ENCODE peak calls at places on chromosomes 7 and 10, in ten cellular contexts. One of them, this sample, is unnamed.

GRCh38 chr7:139183878-139184338 is 47.1 kb upstream of the UBN2 start:
- DNase-seq in MV-4-11: peak; percentile 73
- DNase-seq in suprapubic skin: no peak
- DNase-seq in lower lobe of right lung: no peak
- DNase-seq in uterus: no peak
- DNase-seq in GM04504: no peak
- DNase-seq in stimulated activated naive CD4-positive, alpha-beta T cell: no peak
- DNase-seq in small intestine: no peak
- DNase-seq in Kasumi-1: no peak
- DNase-seq in fibroblast of gingiva: no peak
- DNase-seq in this sample: no peak

GRCh38 chr10:43078175-43078985 is 1.5 kb downstream of the RET start:
- DNase-seq in MV-4-11: no peak
- DNase-seq in suprapubic skin: no peak
- DNase-seq in lower lobe of right lung: no peak
- DNase-seq in uterus: no peak
- DNase-seq in GM04504: no peak
- DNase-seq in stimulated activated naive CD4-positive, alpha-beta T cell: no peak
- DNase-seq in small intestine: no peak
- DNase-seq in Kasumi-1: no peak
- DNase-seq in fibroblast of gingiva: no peak
- DNase-seq in this sample: no peak

GRCh38 chr7:147903871-147904576 is 686.5 kb upstream of the C7orf33 start:
- DNase-seq in MV-4-11: no peak
- DNase-seq in suprapubic skin: no peak
- DNase-seq in lower lobe of right lung: no peak
- DNase-seq in uterus: no peak
- DNase-seq in GM04504: no peak
- DNase-seq in stimulated activated naive CD4-positive, alpha-beta T cell: no peak
- DNase-seq in small intestine: no peak
- DNase-seq in Kasumi-1: no peak
- DNase-seq in fibroblast of gingiva: no peak
- DNase-seq in this sample: no peak

GRCh38 chr10:43255644-43256431 is 11.0 kb downstream of the RASGEF1A start:
- DNase-seq in MV-4-11: peak; percentile 7
- DNase-seq in suprapubic skin: peak; percentile 76
- DNase-seq in lower lobe of right lung: no peak
- DNase-seq in uterus: no peak
- DNase-seq in GM04504: no peak
- DNase-seq in stimulated activated naive CD4-positive, alpha-beta T cell: no peak
- DNase-seq in small intestine: peak; percentile 15
- DNase-seq in Kasumi-1: peak; percentile 84
- DNase-seq in fibroblast of gingiva: no peak
- DNase-seq in this sample: no peak

GRCh38 chr7:756231-756927 is 29.3 kb upstream of the PRKAR1B start:
- DNase-seq in MV-4-11: no peak
- DNase-seq in suprapubic skin: no peak
- DNase-seq in lower lobe of right lung: peak; percentile 10
- DNase-seq in uterus: no peak
- DNase-seq in GM04504: no peak
- DNase-seq in stimulated activated naive CD4-positive, alpha-beta T cell: no peak
- DNase-seq in small intestine: no peak
- DNase-seq in Kasumi-1: no peak
- DNase-seq in fibroblast of gingiva: no peak
- DNase-seq in this sample: no peak

GRCh38 chr7:99003419-99003818 is 125.1 kb downstream of the TRRAP start:
- DNase-seq in MV-4-11: no peak
- DNase-seq in suprapubic skin: peak; percentile 73
- DNase-seq in lower lobe of right lung: no peak
- DNase-seq in uterus: no peak
- DNase-seq in GM04504: no peak
- DNase-seq in stimulated activated naive CD4-positive, alpha-beta T cell: no peak
- DNase-seq in small intestine: no peak
- DNase-seq in Kasumi-1: no peak
- DNase-seq in fibroblast of gingiva: no peak
- DNase-seq in this sample: no peak

GRCh38 chr7:68629-69028 is 123.7 kb upstream of the FAM20C start:
- DNase-seq in MV-4-11: no peak
- DNase-seq in suprapubic skin: no peak
- DNase-seq in lower lobe of right lung: peak; percentile 41
- DNase-seq in uterus: no peak
- DNase-seq in GM04504: no peak
- DNase-seq in stimulated activated naive CD4-positive, alpha-beta T cell: no peak
- DNase-seq in small intestine: no peak
- DNase-seq in Kasumi-1: no peak
- DNase-seq in fibroblast of gingiva: peak; percentile 79
- DNase-seq in this sample: no peak

GRCh38 chr10:99742240-99742639 is 10.2 kb downstream of the CUTC start:
- DNase-seq in MV-4-11: no peak
- DNase-seq in suprapubic skin: no peak
- DNase-seq in lower lobe of right lung: no peak
- DNase-seq in uterus: no peak
- DNase-seq in GM04504: no peak
- DNase-seq in stimulated activated naive CD4-positive, alpha-beta T cell: no peak
- DNase-seq in small intestine: no peak
- DNase-seq in Kasumi-1: no peak
- DNase-seq in fibroblast of gingiva: peak; percentile 86
- DNase-seq in this sample: no peak

GRCh38 chr10:50472914-50473313 is 150.8 kb downstream of the SGMS1 start:
- DNase-seq in MV-4-11: no peak
- DNase-seq in suprapubic skin: no peak
- DNase-seq in lower lobe of right lung: no peak
- DNase-seq in uterus: no peak
- DNase-seq in GM04504: no peak
- DNase-seq in stimulated activated naive CD4-positive, alpha-beta T cell: no peak
- DNase-seq in small intestine: no peak
- DNase-seq in Kasumi-1: no peak
- DNase-seq in fibroblast of gingiva: no peak
- DNase-seq in this sample: no peak

GRCh38 chr7:81004098-81004497 is 85.2 kb upstream of the SEMA3C start:
- DNase-seq in MV-4-11: no peak
- DNase-seq in suprapubic skin: no peak
- DNase-seq in lower lobe of right lung: no peak
- DNase-seq in uterus: no peak
- DNase-seq in GM04504: no peak
- DNase-seq in stimulated activated naive CD4-positive, alpha-beta T cell: no peak
- DNase-seq in small intestine: no peak
- DNase-seq in Kasumi-1: no peak
- DNase-seq in fibroblast of gingiva: peak; percentile 3
- DNase-seq in this sample: no peak

GRCh38 chr7:100465702-100466311 is 1.7 kb upstream of the SPACDR start:
- DNase-seq in MV-4-11: peak; percentile 25
- DNase-seq in suprapubic skin: no peak
- DNase-seq in lower lobe of right lung: peak; percentile 80
- DNase-seq in uterus: peak; percentile 78
- DNase-seq in GM04504: no peak
- DNase-seq in stimulated activated naive CD4-positive, alpha-beta T cell: no peak
- DNase-seq in small intestine: peak; percentile 49
- DNase-seq in Kasumi-1: peak; percentile 62
- DNase-seq in fibroblast of gingiva: peak; percentile 85
- DNase-seq in this sample: no peak

GRCh38 chr7:113562242-113562641 is 356.6 kb downstream of the PPP1R3A start:
- DNase-seq in MV-4-11: no peak
- DNase-seq in suprapubic skin: no peak
- DNase-seq in lower lobe of right lung: no peak
- DNase-seq in uterus: no peak
- DNase-seq in GM04504: no peak
- DNase-seq in stimulated activated naive CD4-positive, alpha-beta T cell: no peak
- DNase-seq in small intestine: no peak
- DNase-seq in Kasumi-1: no peak
- DNase-seq in fibroblast of gingiva: no peak
- DNase-seq in this sample: no peak

GRCh38 chr10:18554479-18554878 is 96.9 kb downstream of the NSUN6 start:
- DNase-seq in MV-4-11: no peak
- DNase-seq in suprapubic skin: no peak
- DNase-seq in lower lobe of right lung: no peak
- DNase-seq in uterus: no peak
- DNase-seq in GM04504: no peak
- DNase-seq in stimulated activated naive CD4-positive, alpha-beta T cell: no peak
- DNase-seq in small intestine: no peak
- DNase-seq in Kasumi-1: no peak
- DNase-seq in fibroblast of gingiva: no peak
- DNase-seq in this sample: no peak

GRCh38 chr7:133310232-133310852 is 57.5 kb downstream of the EXOC4 start:
- DNase-seq in MV-4-11: no peak
- DNase-seq in suprapubic skin: no peak
- DNase-seq in lower lobe of right lung: no peak
- DNase-seq in uterus: no peak
- DNase-seq in GM04504: no peak
- DNase-seq in stimulated activated naive CD4-positive, alpha-beta T cell: no peak
- DNase-seq in small intestine: peak; percentile 5
- DNase-seq in Kasumi-1: no peak
- DNase-seq in fibroblast of gingiva: no peak
- DNase-seq in this sample: no peak

GRCh38 chr7:92848854-92849745 is 12.7 kb upstream of the CDK6 start:
- DNase-seq in MV-4-11: no peak
- DNase-seq in suprapubic skin: no peak
- DNase-seq in lower lobe of right lung: no peak
- DNase-seq in uterus: no peak
- DNase-seq in GM04504: no peak
- DNase-seq in stimulated activated naive CD4-positive, alpha-beta T cell: no peak
- DNase-seq in small intestine: peak; percentile 78
- DNase-seq in Kasumi-1: no peak
- DNase-seq in fibroblast of gingiva: no peak
- DNase-seq in this sample: no peak

GRCh38 chr10:62025901-62026879 is 124.7 kb downstream of the ARID5B start:
- DNase-seq in MV-4-11: no peak
- DNase-seq in suprapubic skin: no peak
- DNase-seq in lower lobe of right lung: no peak
- DNase-seq in uterus: no peak
- DNase-seq in GM04504: no peak
- DNase-seq in stimulated activated naive CD4-positive, alpha-beta T cell: no peak
- DNase-seq in small intestine: no peak
- DNase-seq in Kasumi-1: no peak
- DNase-seq in fibroblast of gingiva: no peak
- DNase-seq in this sample: no peak

GRCh38 chr7:113548137-113548536 is 370.7 kb downstream of the PPP1R3A start:
- DNase-seq in MV-4-11: no peak
- DNase-seq in suprapubic skin: no peak
- DNase-seq in lower lobe of right lung: no peak
- DNase-seq in uterus: no peak
- DNase-seq in GM04504: no peak
- DNase-seq in stimulated activated naive CD4-positive, alpha-beta T cell: no peak
- DNase-seq in small intestine: no peak
- DNase-seq in Kasumi-1: no peak
- DNase-seq in fibroblast of gingiva: no peak
- DNase-seq in this sample: no peak

GRCh38 chr7:17546206-17546998 is 247.9 kb downstream of the AHR start:
- DNase-seq in MV-4-11: peak; percentile 99
- DNase-seq in suprapubic skin: no peak
- DNase-seq in lower lobe of right lung: no peak
- DNase-seq in uterus: no peak
- DNase-seq in GM04504: peak; percentile 66
- DNase-seq in stimulated activated naive CD4-positive, alpha-beta T cell: no peak
- DNase-seq in small intestine: no peak
- DNase-seq in Kasumi-1: no peak
- DNase-seq in fibroblast of gingiva: peak; percentile 94
- DNase-seq in this sample: no peak

GRCh38 chr7:150753826-150754603 is 16.8 kb downstream of the GIMAP5 start:
- DNase-seq in MV-4-11: peak; percentile 95
- DNase-seq in suprapubic skin: no peak
- DNase-seq in lower lobe of right lung: no peak
- DNase-seq in uterus: no peak
- DNase-seq in GM04504: no peak
- DNase-seq in stimulated activated naive CD4-positive, alpha-beta T cell: no peak
- DNase-seq in small intestine: no peak
- DNase-seq in Kasumi-1: peak; percentile 72
- DNase-seq in fibroblast of gingiva: no peak
- DNase-seq in this sample: no peak

GRCh38 chr10:116899626-116900025 is 50.3 kb downstream of the ENO4 start:
- DNase-seq in MV-4-11: no peak
- DNase-seq in suprapubic skin: no peak
- DNase-seq in lower lobe of right lung: no peak
- DNase-seq in uterus: no peak
- DNase-seq in GM04504: no peak
- DNase-seq in stimulated activated naive CD4-positive, alpha-beta T cell: no peak
- DNase-seq in small intestine: no peak
- DNase-seq in Kasumi-1: no peak
- DNase-seq in fibroblast of gingiva: no peak
- DNase-seq in this sample: no peak

GRCh38 chr10:61896854-61897661 is 4.4 kb upstream of the ARID5B start:
- DNase-seq in MV-4-11: peak; percentile 77
- DNase-seq in suprapubic skin: no peak
- DNase-seq in lower lobe of right lung: peak; percentile 78
- DNase-seq in uterus: peak; percentile 52
- DNase-seq in GM04504: no peak
- DNase-seq in stimulated activated naive CD4-positive, alpha-beta T cell: peak; percentile 58
- DNase-seq in small intestine: peak; percentile 75
- DNase-seq in Kasumi-1: peak; percentile 92
- DNase-seq in fibroblast of gingiva: peak; percentile 28
- DNase-seq in this sample: no peak

GRCh38 chr7:103936558-103936957 is 52.9 kb downstream of the RELN start:
- DNase-seq in MV-4-11: no peak
- DNase-seq in suprapubic skin: no peak
- DNase-seq in lower lobe of right lung: no peak
- DNase-seq in uterus: no peak
- DNase-seq in GM04504: no peak
- DNase-seq in stimulated activated naive CD4-positive, alpha-beta T cell: no peak
- DNase-seq in small intestine: no peak
- DNase-seq in Kasumi-1: no peak
- DNase-seq in fibroblast of gingiva: no peak
- DNase-seq in this sample: no peak

GRCh38 chr10:23291551-23292334 is 52.9 kb downstream of the C10orf67 start:
- DNase-seq in MV-4-11: no peak
- DNase-seq in suprapubic skin: no peak
- DNase-seq in lower lobe of right lung: no peak
- DNase-seq in uterus: no peak
- DNase-seq in GM04504: no peak
- DNase-seq in stimulated activated naive CD4-positive, alpha-beta T cell: no peak
- DNase-seq in small intestine: no peak
- DNase-seq in Kasumi-1: no peak
- DNase-seq in fibroblast of gingiva: no peak
- DNase-seq in this sample: no peak

GRCh38 chr10:92162541-92162940 is 128.3 kb downstream of the CPEB3 start:
- DNase-seq in MV-4-11: no peak
- DNase-seq in suprapubic skin: no peak
- DNase-seq in lower lobe of right lung: no peak
- DNase-seq in uterus: no peak
- DNase-seq in GM04504: no peak
- DNase-seq in stimulated activated naive CD4-positive, alpha-beta T cell: no peak
- DNase-seq in small intestine: no peak
- DNase-seq in Kasumi-1: no peak
- DNase-seq in fibroblast of gingiva: no peak
- DNase-seq in this sample: no peak

GRCh38 chr7:69764071-69764470 is 165.8 kb downstream of the AUTS2 start:
- DNase-seq in MV-4-11: no peak
- DNase-seq in suprapubic skin: no peak
- DNase-seq in lower lobe of right lung: no peak
- DNase-seq in uterus: no peak
- DNase-seq in GM04504: no peak
- DNase-seq in stimulated activated naive CD4-positive, alpha-beta T cell: no peak
- DNase-seq in small intestine: no peak
- DNase-seq in Kasumi-1: no peak
- DNase-seq in fibroblast of gingiva: no peak
- DNase-seq in this sample: no peak

GRCh38 chr10:61897671-61898434 is 3.6 kb upstream of the ARID5B start:
- DNase-seq in MV-4-11: no peak
- DNase-seq in suprapubic skin: no peak
- DNase-seq in lower lobe of right lung: peak; percentile 56
- DNase-seq in uterus: peak; percentile 52
- DNase-seq in GM04504: no peak
- DNase-seq in stimulated activated naive CD4-positive, alpha-beta T cell: peak; percentile 5
- DNase-seq in small intestine: peak; percentile 70
- DNase-seq in Kasumi-1: no peak
- DNase-seq in fibroblast of gingiva: peak; percentile 30
- DNase-seq in this sample: no peak

GRCh38 chr7:24701232-24701898 is 55.9 kb downstream of the GSDME start:
- DNase-seq in MV-4-11: no peak
- DNase-seq in suprapubic skin: no peak
- DNase-seq in lower lobe of right lung: no peak
- DNase-seq in uterus: no peak
- DNase-seq in GM04504: peak; percentile 77
- DNase-seq in stimulated activated naive CD4-positive, alpha-beta T cell: no peak
- DNase-seq in small intestine: no peak
- DNase-seq in Kasumi-1: no peak
- DNase-seq in fibroblast of gingiva: peak; percentile 95
- DNase-seq in this sample: no peak

GRCh38 chr10:95841711-95842498 is 65.9 kb upstream of the CC2D2B start:
- DNase-seq in MV-4-11: peak; percentile 88
- DNase-seq in suprapubic skin: no peak
- DNase-seq in lower lobe of right lung: no peak
- DNase-seq in uterus: no peak
- DNase-seq in GM04504: peak; percentile 12
- DNase-seq in stimulated activated naive CD4-positive, alpha-beta T cell: no peak
- DNase-seq in small intestine: peak; percentile 60
- DNase-seq in Kasumi-1: peak; percentile 93
- DNase-seq in fibroblast of gingiva: peak; percentile 65
- DNase-seq in this sample: peak; percentile 6

This sample was measured in NT2/D1.